ENCODE peak calls at places on chromosome 14, in eight cellular contexts. V is BE2C, D is WTC11, F is heart left ventricle, X is gastrocnemius medialis, Y is DND-41, K is fibroblast of lung, S is nephron progenitor cell. B is an unnamed sample.

GRCh38 chr14:95535226-95536021 is 574 bp downstream of the GLRX5 start:
- DNase-seq in V (no peak), D (peak), F (no peak), X (no peak), Y (peak), K (no peak), S (no peak), B (peak)

GRCh38 chr14:99790201-99790977 is 2.8 kb upstream of the EML1 start:
- DNase-seq in V (no peak), D (no peak), F (no peak), X (no peak), Y (no peak), K (no peak), S (no peak), B (no peak)

GRCh38 chr14:63956326-63956725 is 103.5 kb downstream of the SYNE2 start:
- DNase-seq in V (no peak), D (no peak), F (no peak), X (no peak), Y (no peak), K (no peak), S (no peak), B (no peak)

GRCh38 chr14:23408307-23408630 is 196 bp upstream of the MYH6 start:
- DNase-seq in V (no peak), D (no peak), F (peak), X (no peak), Y (no peak), K (no peak), S (no peak), B (no peak)

GRCh38 chr14:64715146-64715627 is 11.0 kb downstream of the PLEKHG3 start:
- DNase-seq in V (peak), D (no peak), F (no peak), X (no peak), Y (no peak), K (no peak), S (no peak), B (no peak)

GRCh38 chr14:77423423-77423822 is at the start of gene NOXRED1:
- DNase-seq in V (no peak), D (no peak), F (no peak), X (no peak), Y (no peak), K (no peak), S (no peak), B (no peak)

GRCh38 chr14:99946652-99947489 is 118.4 kb upstream of the EVL start:
- DNase-seq in V (peak), D (peak), F (no peak), X (no peak), Y (peak), K (no peak), S (peak), B (peak)

GRCh38 chr14:28695109-28695508 is 71.5 kb upstream of the FOXG1 start:
- DNase-seq in V (no peak), D (no peak), F (no peak), X (no peak), Y (no peak), K (no peak), S (no peak), B (no peak)

GRCh38 chr14:99541677-99542470 is 60.7 kb downstream of the CCNK start:
- DNase-seq in V (peak), D (no peak), F (no peak), X (no peak), Y (no peak), K (no peak), S (no peak), B (no peak)

GRCh38 chr14:28870033-28870564 is 103.5 kb downstream of the FOXG1 start:
- DNase-seq in V (no peak), D (no peak), F (no peak), X (no peak), Y (no peak), K (no peak), S (no peak), B (no peak)

GRCh38 chr14:65260786-65261185 is 151.7 kb upstream of the FUT8 start:
- DNase-seq in V (no peak), D (no peak), F (no peak), X (no peak), Y (no peak), K (peak), S (no peak), B (no peak)

GRCh38 chr14:32230695-32231280 is 27.7 kb upstream of the RNU6-8 start:
- DNase-seq in V (no peak), D (no peak), F (no peak), X (no peak), Y (no peak), K (peak), S (no peak), B (no peak)

GRCh38 chr14:75221797-75222196 is 45.4 kb upstream of the TMED10 start:
- DNase-seq in V (no peak), D (no peak), F (no peak), X (no peak), Y (no peak), K (no peak), S (no peak), B (no peak)

GRCh38 chr14:30680036-30680435 is 57.9 kb downstream of the SCFD1 start:
- DNase-seq in V (no peak), D (no peak), F (no peak), X (no peak), Y (no peak), K (no peak), S (no peak), B (no peak)

GRCh38 chr14:85439696-85440328 is 90.1 kb upstream of the FLRT2 start:
- DNase-seq in V (no peak), D (no peak), F (no peak), X (no peak), Y (no peak), K (no peak), S (no peak), B (no peak)

GRCh38 chr14:61177279-61178225 is 103.6 kb downstream of the TMEM30B start:
- DNase-seq in V (no peak), D (peak), F (no peak), X (no peak), Y (no peak), K (peak), S (no peak), B (no peak)

GRCh38 chr14:99755068-99755405 is 38.2 kb upstream of the EML1 start:
- DNase-seq in V (no peak), D (no peak), F (peak), X (no peak), Y (no peak), K (no peak), S (no peak), B (no peak)

GRCh38 chr14:100271247-100271939 is 32.4 kb downstream of the YY1 start:
- DNase-seq in V (peak), D (no peak), F (no peak), X (no peak), Y (no peak), K (peak), S (no peak), B (no peak)

GRCh38 chr14:94677747-94678146 is 65.6 kb downstream of the SERPINA3 start:
- DNase-seq in V (no peak), D (no peak), F (no peak), X (no peak), Y (no peak), K (no peak), S (no peak), B (no peak)

GRCh38 chr14:71266994-71267636 is 359.9 kb downstream of the PCNX1 start:
- DNase-seq in V (no peak), D (no peak), F (no peak), X (no peak), Y (no peak), K (peak), S (no peak), B (no peak)

DNA sequence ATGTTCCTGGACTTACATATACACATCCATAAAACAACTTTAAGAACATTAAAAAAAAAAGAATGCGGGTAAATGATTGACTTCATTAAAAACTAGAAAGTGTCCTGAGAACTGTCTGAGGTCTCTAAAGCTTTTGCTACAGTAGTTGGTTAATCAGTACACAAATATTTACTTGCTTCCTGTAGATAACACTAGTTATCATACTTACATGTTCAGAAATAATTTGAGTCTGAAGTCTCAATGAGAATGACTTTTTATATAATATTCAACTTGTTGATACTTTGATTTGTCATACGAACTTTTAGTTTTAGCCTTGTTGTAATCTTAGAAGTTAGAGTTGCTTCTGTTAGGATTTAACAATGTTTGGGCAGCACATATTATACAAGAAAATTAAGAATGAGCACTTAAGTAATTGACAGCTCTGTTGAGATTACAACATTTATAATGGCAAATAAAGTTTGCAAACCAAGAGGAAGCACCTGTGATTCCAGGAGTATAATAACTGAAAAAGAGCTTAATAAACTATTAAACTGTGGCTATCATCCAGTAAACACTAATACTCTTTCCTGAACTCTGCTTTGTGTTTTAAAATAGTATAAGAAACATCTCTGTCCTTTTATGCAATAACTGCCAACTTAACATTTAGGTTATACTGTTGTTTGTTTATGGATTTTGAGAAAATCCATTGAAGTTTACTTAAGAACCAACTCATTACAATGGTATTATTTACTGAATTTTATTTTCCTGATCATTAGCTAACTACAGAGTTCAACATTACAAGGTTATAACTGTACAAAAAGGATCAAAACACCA is 131.7 kb downstream of the MIPOL1 start:
- DNase-seq in V (no peak), D (no peak), F (no peak), X (no peak), Y (no peak), K (no peak), S (no peak), B (no peak)
- TF ChIP-seq CTCF in V (no peak), D (no peak), F (no peak), X (no peak), Y (no peak), K (no peak), S (no peak), B (no peak)

GRCh38 chr14:92603309-92604257 is 90.0 kb downstream of the RIN3 start:
- DNase-seq in V (no peak), D (no peak), F (peak), X (no peak), Y (no peak), K (peak), S (peak), B (no peak)
- TF ChIP-seq CTCF in V (peak), D (no peak), F (peak), X (no peak), Y (no peak), K (no peak), S (no peak), B (no peak)

DNA sequence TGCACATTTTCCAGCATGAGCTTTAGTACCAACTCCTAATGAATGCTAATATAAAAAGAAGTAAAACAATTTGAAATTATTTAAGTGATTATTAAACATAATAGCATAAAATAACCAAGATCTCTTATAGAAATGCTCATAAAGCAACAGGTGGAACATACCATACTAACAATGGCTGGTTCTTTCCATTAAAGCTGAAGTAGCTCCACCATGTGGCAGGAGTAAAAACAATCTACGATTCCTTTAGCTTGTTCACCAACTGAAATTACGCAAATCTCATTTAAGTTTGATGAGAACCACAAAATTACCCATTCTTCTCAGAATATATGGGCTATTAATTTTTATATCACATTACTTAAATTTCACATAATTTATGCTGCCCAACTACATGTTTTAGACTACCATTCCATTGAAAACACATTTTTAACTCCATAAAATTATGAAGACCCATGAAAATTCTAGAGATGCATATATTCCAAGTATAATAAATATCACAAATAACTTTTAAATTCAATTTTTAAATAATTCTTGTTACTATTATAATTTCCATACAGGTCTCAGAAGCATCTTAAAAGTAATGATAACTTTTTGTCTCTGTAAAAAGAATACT is 213.6 kb downstream of the DAD1 start:
- DNase-seq in V (peak), D (no peak), F (no peak), X (no peak), Y (peak), K (peak), S (peak), B (peak)
- TF ChIP-seq CTCF in V (peak), D (no peak), F (peak), X (peak), Y (peak), K (peak), S (peak), B (peak)

DNA sequence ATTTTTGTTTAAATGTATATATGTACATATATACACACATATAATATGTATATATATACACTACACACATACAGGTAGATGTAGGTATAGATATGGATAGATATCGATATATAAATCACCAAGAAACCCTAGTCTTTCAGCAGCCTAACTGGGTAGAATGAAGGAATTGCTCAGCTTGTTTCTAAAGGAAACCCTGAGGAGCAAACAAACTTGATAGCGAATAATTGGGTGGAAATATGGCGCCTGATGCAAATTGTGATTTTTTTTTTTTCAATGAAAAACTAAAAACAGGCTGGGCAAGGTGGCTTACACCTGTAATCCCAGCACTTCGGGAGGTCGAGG is 254 bp upstream of the CCDC177 start:
- DNase-seq in V (no peak), D (no peak), F (no peak), X (no peak), Y (no peak), K (no peak), S (no peak), B (no peak)
- TF ChIP-seq CTCF in V (no peak), D (no peak), F (no peak), X (no peak), Y (no peak), K (no peak), S (peak), B (peak)

DNA sequence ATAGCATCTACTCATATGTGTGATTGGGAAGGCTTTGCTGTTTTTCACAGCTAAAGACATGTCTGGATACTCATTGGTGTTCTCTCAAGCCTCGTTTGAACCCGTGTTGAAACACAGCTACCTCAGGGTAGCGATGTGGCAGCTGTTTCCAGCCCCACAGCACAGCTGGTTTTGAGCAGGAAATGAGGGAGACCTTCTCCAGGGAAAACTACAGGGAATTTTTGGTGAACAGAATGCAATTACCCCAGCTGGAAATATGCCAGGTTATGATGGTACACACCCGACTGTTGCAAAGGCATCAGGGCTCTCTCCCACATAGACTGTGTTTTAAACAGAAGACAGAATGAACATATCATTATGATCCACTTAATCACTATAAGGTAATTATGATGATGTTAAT is 828.9 kb downstream of the VRK1 start:
- DNase-seq in V (no peak), D (no peak), F (no peak), X (no peak), Y (no peak), K (no peak), S (no peak), B (no peak)
- TF ChIP-seq CTCF in V (no peak), D (no peak), F (no peak), X (no peak), Y (no peak), K (no peak), S (no peak), B (no peak)

GRCh38 chr14:20866194-20866593 is 25.0 kb upstream of the RNASE3 start:
- DNase-seq in V (no peak), D (no peak), F (no peak), X (no peak), Y (no peak), K (no peak), S (no peak), B (no peak)

DNA sequence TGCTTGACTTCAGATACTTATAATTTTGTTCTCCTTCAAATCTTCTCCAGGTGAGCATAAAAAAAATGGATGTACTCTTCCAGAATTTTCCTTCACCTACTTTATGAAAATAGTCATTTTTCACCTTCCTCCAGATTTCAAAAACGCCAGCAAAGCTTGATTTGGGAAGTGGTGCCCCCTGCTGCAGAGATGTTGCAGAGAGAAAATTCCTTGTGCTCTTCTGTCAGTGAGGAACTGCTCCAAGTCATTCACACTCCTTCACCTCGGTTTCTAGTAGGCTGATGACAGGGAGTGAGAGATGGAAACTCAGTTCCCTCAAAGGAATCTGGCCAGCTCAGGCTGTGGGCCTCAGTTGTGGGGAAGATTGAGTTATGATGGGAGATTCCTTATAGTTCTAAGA is 24.2 kb upstream of the RNASE3 start:
- DNase-seq in V (no peak), D (peak), F (no peak), X (no peak), Y (peak), K (no peak), S (peak), B (peak)
- TF ChIP-seq CTCF in V (peak), D (no peak), F (peak), X (no peak), Y (peak), K (peak), S (peak), B (peak)

DNA sequence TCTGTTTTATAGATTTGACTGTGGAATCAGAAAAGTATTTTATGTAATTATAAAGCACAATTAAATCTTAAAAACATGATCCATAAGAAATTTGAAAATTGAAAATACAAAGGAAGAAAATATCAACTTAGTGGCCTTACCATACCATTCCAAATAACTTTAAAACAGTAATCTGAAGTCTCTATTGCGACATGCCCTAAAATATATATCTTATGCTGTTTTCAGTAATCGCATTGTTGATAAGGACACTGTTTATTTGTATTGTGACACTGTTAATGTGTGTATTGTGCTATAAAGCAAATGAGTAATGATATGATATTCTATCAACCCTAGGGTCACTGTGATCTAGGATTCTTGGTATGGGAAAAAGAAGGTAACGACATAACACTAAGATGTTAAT is 7.0 kb downstream of the KLHL28 start:
- DNase-seq in V (no peak), D (no peak), F (no peak), X (no peak), Y (no peak), K (no peak), S (no peak), B (no peak)
- TF ChIP-seq CTCF in V (no peak), D (no peak), F (no peak), X (no peak), Y (no peak), K (no peak), S (no peak), B (no peak)